ENCODE peak calls at places on chromosomes 3 and 15, in ten cellular contexts. X is breast epithelium; P is endothelial cell of umbilical vein; E is A549; R is uterus; N is CD8-positive, alpha-beta T cell; K is ascending aorta; Y is fibroblast of lung; G is H1; B is GM23338. W is an unnamed sample. For H3K4me1, the result is how much of the 10 kb centered on the place peaks cover.

GRCh38 chr3:153210660-153211059 is 48.6 kb downstream of the RAP2B start:
- DNase-seq in X (no peak), P (no peak), E (no peak), R (no peak), N (no peak), K (no peak), Y (no peak), G (no peak), B (no peak), W (peak)

GRCh38 chr3:134590766-134591165 is 60.1 kb downstream of the KY start:
- DNase-seq in X (no peak), P (no peak), E (no peak), R (no peak), N (no peak), K (no peak), Y (no peak), G (no peak), B (no peak), W (no peak)

GRCh38 chr15:79065744-79066376 is 24.7 kb downstream of the RASGRF1 start:
- DNase-seq in X (no peak), P (no peak), E (no peak), R (no peak), N (no peak), K (no peak), Y (no peak), G (no peak), B (peak), W (no peak)

GRCh38 chr3:140242818-140243276 is 307.9 kb downstream of the CLSTN2 start:
- DNase-seq in X (no peak), P (peak), E (no peak), R (no peak), N (no peak), K (no peak), Y (no peak), G (no peak), B (no peak), W (peak)

GRCh38 chr3:87317779-87318178 is 41.4 kb upstream of the POU1F1 start:
- DNase-seq in X (no peak), P (no peak), E (no peak), R (no peak), N (no peak), K (no peak), Y (no peak), G (no peak), B (no peak), W (no peak)

GRCh38 chr15:27725733-27726132 is 373.4 kb downstream of the OCA2 start:
- DNase-seq in X (no peak), P (no peak), E (no peak), R (no peak), N (no peak), K (no peak), Y (no peak), G (no peak), B (no peak), W (no peak)

GRCh38 chr3:10834951-10835350 is 18.9 kb downstream of the SLC6A11 start:
- DNase-seq in X (no peak), P (no peak), E (no peak), R (no peak), N (no peak), K (no peak), Y (no peak), G (no peak), B (no peak), W (no peak)

GRCh38 chr15:72888211-72888610 is 104.7 kb upstream of the ADPGK start:
- DNase-seq in X (no peak), P (no peak), E (no peak), R (no peak), N (no peak), K (no peak), Y (no peak), G (no peak), B (no peak), W (no peak)

GRCh38 chr3:99468918-99469317 is 169.5 kb upstream of the COL8A1 start:
- DNase-seq in X (no peak), P (no peak), E (no peak), R (no peak), N (no peak), K (no peak), Y (no peak), G (no peak), B (no peak), W (peak)

GRCh38 chr3:141851411-141851810 is 25.0 kb upstream of the ATP1B3 start:
- DNase-seq in X (no peak), P (peak), E (no peak), R (no peak), N (no peak), K (no peak), Y (no peak), G (no peak), B (no peak), W (no peak)

GRCh38 chr3:120506076-120506827 is 55.5 kb upstream of the FSTL1 start:
- DNase-seq in X (no peak), P (peak), E (no peak), R (no peak), N (no peak), K (no peak), Y (no peak), G (no peak), B (no peak), W (no peak)

DNA sequence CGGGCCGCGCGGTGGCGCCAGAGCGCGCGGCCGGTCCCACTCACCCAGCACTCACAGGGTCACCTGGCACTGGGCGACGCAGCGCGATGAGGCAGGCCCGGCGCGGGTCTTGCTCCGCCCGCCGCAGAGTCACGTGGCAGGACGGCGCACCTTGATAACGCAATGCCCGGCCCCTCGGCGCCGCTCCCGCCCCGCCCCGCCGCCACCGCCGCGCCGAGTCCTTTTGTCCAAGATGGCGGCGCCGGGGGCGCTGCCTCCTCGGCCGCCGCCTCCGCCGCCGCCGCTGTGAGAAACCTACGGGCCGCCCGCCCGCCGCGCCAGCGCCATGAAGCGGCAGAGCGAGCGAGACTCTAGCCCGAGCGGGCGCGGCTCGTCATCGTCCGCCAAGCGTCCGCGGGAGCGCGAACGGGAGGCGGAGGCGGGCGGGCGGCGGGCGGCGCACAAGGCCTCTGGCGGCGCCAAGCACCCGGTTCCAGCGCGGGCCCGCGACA is at the start of gene RBM15B:
- DNase-seq in X (peak), P (peak), E (peak), R (peak), N (peak), K (peak), Y (peak), G (peak), B (no peak), W (peak)
- H3K4me1 ChIP-seq in X (under half), P (under half), E (under half), R (under half), N (under half), K (under half), Y (under half), G (under half), B (under half), W (under half)

DNA sequence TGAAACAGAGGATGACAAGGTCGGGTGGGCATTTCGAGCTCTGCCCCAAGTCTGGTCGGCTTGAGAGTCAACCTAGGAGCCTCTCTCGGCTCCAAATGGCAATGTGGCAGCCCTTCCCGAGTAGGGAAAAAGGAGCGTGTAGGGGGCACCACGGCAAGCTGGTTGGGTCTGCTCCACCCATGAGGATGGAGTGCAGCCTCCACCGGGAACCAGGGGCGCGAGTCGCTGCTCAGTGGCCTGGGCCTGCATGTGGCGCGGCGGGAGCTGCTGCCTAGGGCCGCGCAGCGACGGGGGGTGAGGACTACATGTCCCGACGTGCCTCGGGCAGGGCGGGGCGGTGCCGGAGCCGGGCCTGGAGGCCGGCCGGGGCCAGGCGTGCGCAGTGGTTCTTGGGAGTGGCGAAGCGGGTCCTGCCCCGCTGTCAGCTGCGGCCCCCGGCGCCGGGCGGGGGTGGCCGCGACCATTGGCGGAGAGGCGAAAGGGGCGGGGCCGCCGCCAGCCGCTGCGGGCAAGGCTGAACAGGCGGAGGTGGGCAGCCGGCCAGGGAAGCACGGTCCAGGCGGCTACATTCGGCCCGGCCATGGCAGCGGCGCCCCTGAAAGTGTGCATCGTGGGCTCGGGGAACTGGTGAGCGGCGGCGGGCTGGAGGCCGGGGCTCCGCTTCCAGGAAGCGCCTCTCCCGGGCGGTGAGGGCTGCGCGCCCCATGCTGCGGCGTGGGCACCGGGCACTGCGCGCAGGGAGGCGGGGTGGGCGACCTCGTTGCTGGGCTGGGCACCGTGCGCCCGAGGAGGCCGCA is at the start of gene GPD1L:
- DNase-seq in X (peak), P (peak), E (peak), R (peak), N (peak), K (peak), Y (peak), G (peak), B (peak), W (peak)
- H3K4me1 ChIP-seq in X (under half), P (under half), E (half or more), R (under half), N (under half), K (under half), Y (under half), G (under half), B (under half), W (under half)

DNA sequence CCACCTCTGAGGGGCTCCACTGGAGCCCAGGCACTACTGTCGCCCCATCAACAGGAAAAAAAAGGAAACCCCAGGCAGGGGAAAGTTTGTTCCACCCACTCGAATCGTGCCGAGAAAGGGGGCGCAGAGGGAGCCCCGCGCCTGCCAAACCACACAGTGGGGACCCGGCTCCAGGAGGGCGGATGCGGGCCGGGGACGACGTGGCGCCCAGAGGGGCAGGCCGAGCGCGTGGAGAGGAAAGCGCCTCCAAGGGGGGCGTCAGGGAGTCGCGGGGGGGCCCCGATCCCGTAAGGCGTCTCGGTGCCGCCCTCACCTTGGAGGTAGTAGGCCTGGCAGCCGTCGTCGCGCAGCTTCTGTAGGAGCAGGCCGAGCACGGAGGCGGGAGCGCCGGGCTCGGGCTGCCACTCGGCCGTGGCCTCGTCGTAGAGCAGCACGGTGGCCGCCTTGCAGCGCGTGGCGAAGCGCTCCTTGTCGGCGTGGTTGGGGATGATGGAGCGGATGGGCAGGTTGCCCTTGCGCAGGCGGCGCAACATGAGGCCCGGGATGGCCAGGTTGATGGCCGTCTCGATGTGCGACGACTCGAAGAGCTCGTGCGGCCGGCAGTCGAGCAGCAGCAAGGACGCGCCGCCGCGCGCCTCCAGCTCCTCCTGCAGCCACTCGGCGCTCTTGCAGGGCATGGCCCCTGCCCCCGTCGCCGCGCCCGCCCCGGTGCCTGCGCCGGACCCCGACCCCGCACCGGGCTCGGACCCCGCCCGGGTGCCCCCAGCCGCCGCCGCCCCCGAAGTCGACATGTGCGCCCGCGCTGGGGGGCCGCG is 627 bp downstream of the DUSP7 start:
- DNase-seq in X (no peak), P (peak), E (peak), R (peak), N (peak), K (no peak), Y (peak), G (no peak), B (peak), W (peak)
- H3K4me1 ChIP-seq in X (under half), P (under half), E (under half), R (under half), N (half or more), K (under half), Y (under half), G (under half), B (under half), W (under half)

GRCh38 chr3:190092250-190092649 is 28.4 kb downstream of the P3H2 start:
- DNase-seq in X (no peak), P (peak), E (no peak), R (no peak), N (no peak), K (no peak), Y (peak), G (no peak), B (no peak), W (no peak)
- H3K4me1 ChIP-seq in X (under half), P (under half), E (half or more), R (under half), N (under half), K (under half), Y (under half), G (under half), B (under half), W (under half)

GRCh38 chr3:146133436-146133835 is 27.5 kb downstream of the PLOD2 start:
- DNase-seq in X (no peak), P (peak), E (no peak), R (no peak), N (no peak), K (no peak), Y (no peak), G (no peak), B (no peak), W (no peak)
- H3K4me1 ChIP-seq in X (under half), P (under half), E (half or more), R (under half), N (under half), K (under half), Y (under half), G (under half), B (under half), W (under half)

GRCh38 chr3:4989649-4989966 is 10.4 kb downstream of the BHLHE40 start:
- DNase-seq in X (no peak), P (no peak), E (no peak), R (no peak), N (no peak), K (no peak), Y (no peak), G (no peak), B (no peak), W (no peak)

GRCh38 chr3:4986611-4987373 is 7.6 kb downstream of the BHLHE40 start:
- DNase-seq in X (peak), P (peak), E (peak), R (peak), N (peak), K (peak), Y (peak), G (peak), B (peak), W (peak)

GRCh38 chr3:4986175-4986610 is 7.0 kb downstream of the BHLHE40 start:
- DNase-seq in X (no peak), P (no peak), E (no peak), R (no peak), N (no peak), K (no peak), Y (no peak), G (no peak), B (no peak), W (no peak)

GRCh38 chr3:4988815-4989648 is 9.8 kb downstream of the BHLHE40 start:
- DNase-seq in X (peak), P (no peak), E (peak), R (no peak), N (no peak), K (peak), Y (peak), G (no peak), B (no peak), W (peak)

DNA sequence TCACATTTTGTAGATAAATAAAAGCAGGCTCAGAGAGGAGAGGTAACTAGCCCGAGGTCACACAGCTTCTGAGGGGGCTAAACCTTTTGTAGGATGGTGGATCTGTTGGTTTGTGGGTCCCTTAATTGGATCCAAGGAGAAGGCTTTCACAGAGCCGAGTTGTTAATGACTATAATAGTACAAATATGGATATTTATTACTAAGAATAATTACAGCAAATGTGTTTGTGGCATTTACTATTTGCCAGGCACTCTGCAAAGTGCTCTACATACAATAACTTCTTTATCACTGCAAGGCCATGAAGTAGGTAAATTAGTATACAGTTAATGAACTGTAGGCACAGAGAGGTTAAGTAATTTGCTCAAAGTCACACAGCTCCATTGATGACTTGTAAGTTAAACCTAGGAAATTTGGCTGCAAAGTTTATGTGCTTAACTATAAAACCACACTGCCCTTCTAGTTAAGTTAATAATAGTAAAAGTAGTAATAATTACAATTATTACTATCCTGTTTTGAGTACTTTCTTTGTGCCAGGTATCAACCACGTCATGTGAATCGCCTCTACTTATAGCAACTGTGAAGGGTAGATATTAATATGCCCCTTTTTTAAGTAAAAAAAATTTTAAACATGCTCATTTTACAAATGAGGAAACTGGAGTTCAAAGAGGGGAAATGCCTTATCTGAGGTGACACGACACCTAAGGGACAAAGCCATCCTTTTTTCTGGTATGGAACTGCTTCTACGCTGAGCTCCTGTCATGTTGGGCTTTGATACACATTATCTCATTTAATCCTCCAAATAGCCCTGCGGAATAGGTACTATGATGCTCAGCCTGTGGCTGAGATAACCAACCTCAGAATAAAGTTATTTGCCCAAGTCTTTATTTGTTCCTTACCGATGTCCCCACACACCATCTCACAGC is 8.4 kb downstream of the BHLHE40 start:
- DNase-seq in X (no peak), P (no peak), E (no peak), R (no peak), N (no peak), K (no peak), Y (no peak), G (no peak), B (no peak), W (no peak)
- H3K4me1 ChIP-seq in X (under half), P (half or more), E (half or more), R (under half), N (under half), K (under half), Y (under half), G (under half), B (under half), W (under half)

DNA sequence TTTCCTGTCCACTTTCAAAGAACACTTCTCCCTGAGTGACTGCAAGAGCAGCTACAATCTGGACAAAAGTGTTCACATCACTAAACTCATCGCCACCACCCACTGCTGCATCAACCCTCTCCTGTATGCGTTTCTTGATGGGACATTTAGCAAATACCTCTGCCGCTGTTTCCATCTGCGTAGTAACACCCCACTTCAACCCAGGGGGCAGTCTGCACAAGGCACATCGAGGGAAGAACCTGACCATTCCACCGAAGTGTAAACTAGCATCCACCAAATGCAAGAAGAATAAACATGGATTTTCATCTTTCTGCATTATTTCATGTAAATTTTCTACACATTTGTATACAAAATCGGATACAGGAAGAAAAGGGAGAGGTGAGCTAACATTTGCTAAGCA is 1.8 kb downstream of the CCRL2 start:
- DNase-seq in X (no peak), P (no peak), E (no peak), R (no peak), N (no peak), K (no peak), Y (no peak), G (no peak), B (peak), W (no peak)
- H3K4me1 ChIP-seq in X (under half), P (half or more), E (under half), R (under half), N (under half), K (under half), Y (under half), G (under half), B (under half), W (half or more)